ENCODE peak calls at places on chromosomes 6 and 20, in ten cellular contexts. L is WERI-Rb-1, K is HCT116, Z is neural progenitor cell, M is fibroblast of lung, N is DND-41, C is heart left ventricle, G is dorsolateral prefrontal cortex, V is pancreas, T is cardiac fibroblast. A is an unnamed sample.

GRCh38 chr6:151485616-151486015 is 8.2 kb upstream of the CCDC170 start:
- DNase-seq in L (no peak), K (no peak), Z (no peak), M (peak; percentile 40), N (no peak), C (no peak), G (no peak), V (no peak), T (peak; percentile 73), A (no peak)

GRCh38 chr20:4067600-4068261 is 52.4 kb upstream of the RNF24 start:
- DNase-seq in L (no peak), K (no peak), Z (no peak), M (peak; percentile 87), N (no peak), C (no peak), G (no peak), V (no peak), T (peak; percentile 91), A (peak; percentile 65)

GRCh38 chr6:20334334-20334733 is 67.3 kb upstream of the E2F3 start:
- DNase-seq in L (no peak), K (no peak), Z (no peak), M (no peak), N (no peak), C (peak; percentile 20), G (no peak), V (no peak), T (no peak), A (no peak)

GRCh38 chr6:169976301-169977081 is 225.1 kb downstream of the ERMARD start:
- DNase-seq in L (no peak), K (no peak), Z (no peak), M (no peak), N (no peak), C (no peak), G (no peak), V (peak; percentile 41), T (no peak), A (no peak)

GRCh38 chr20:33010133-33010504 is 2.6 kb downstream of the BPIFB2 start:
- DNase-seq in L (no peak), K (no peak), Z (no peak), M (no peak), N (no peak), C (no peak), G (no peak), V (no peak), T (no peak), A (no peak)

GRCh38 chr20:9392892-9393857 is 121.2 kb upstream of the LAMP5 start:
- DNase-seq in L (peak; percentile 64), K (peak; percentile 41), Z (peak; percentile 82), M (peak; percentile 61), N (peak; percentile 22), C (peak; percentile 69), G (peak; percentile 23), V (peak; percentile 62), T (peak; percentile 72), A (peak; percentile 81)

GRCh38 chr20:50191566-50192363 is 1.1 kb downstream of the CEBPB start:
- DNase-seq in L (peak; percentile 51), K (no peak), Z (peak; percentile 84), M (peak; percentile 60), N (peak; percentile 71), C (peak; percentile 51), G (no peak), V (peak; percentile 83), T (peak; percentile 39), A (peak; percentile 58)

GRCh38 chr6:39599341-39599740 is 125.9 kb downstream of the KIF6 start:
- DNase-seq in L (no peak), K (no peak), Z (no peak), M (no peak), N (no peak), C (no peak), G (no peak), V (no peak), T (no peak), A (no peak)

GRCh38 chr20:5734559-5735137 is 15.6 kb upstream of the SHLD1 start:
- DNase-seq in L (no peak), K (no peak), Z (no peak), M (peak; percentile 15), N (no peak), C (no peak), G (no peak), V (no peak), T (peak; percentile 29), A (no peak)

GRCh38 chr6:161257778-161258457 is 15.9 kb downstream of the AGPAT4 start:
- DNase-seq in L (no peak), K (no peak), Z (no peak), M (peak; percentile 99), N (no peak), C (peak; percentile 26), G (no peak), V (no peak), T (peak; percentile 91), A (peak; percentile 90)

GRCh38 chr6:40545954-40546353 is 41.2 kb downstream of the LRFN2 start:
- DNase-seq in L (no peak), K (no peak), Z (peak; percentile 87), M (no peak), N (no peak), C (no peak), G (no peak), V (no peak), T (no peak), A (no peak)

GRCh38 chr6:152364846-152365245 is 272.3 kb downstream of the SYNE1 start:
- DNase-seq in L (no peak), K (no peak), Z (no peak), M (no peak), N (no peak), C (no peak), G (no peak), V (no peak), T (no peak), A (no peak)

GRCh38 chr6:163826668-163827067 is 412.1 kb downstream of the QKI start:
- DNase-seq in L (no peak), K (no peak), Z (no peak), M (no peak), N (no peak), C (no peak), G (no peak), V (no peak), T (no peak), A (no peak)

GRCh38 chr6:170438402-170438753 is 114.7 kb downstream of the PSMB1 start:
- DNase-seq in L (peak; percentile 99), K (peak; percentile 12), Z (peak; percentile 96), M (peak; percentile 100), N (no peak), C (peak; percentile 67), G (peak; percentile 60), V (peak; percentile 87), T (peak; percentile 99), A (peak; percentile 99)

GRCh38 chr6:17580518-17581048 is 19.5 kb upstream of the FAM8A1 start:
- DNase-seq in L (peak; percentile 51), K (no peak), Z (no peak), M (peak; percentile 55), N (no peak), C (no peak), G (no peak), V (peak; percentile 71), T (peak; percentile 40), A (peak; percentile 42)

DNA sequence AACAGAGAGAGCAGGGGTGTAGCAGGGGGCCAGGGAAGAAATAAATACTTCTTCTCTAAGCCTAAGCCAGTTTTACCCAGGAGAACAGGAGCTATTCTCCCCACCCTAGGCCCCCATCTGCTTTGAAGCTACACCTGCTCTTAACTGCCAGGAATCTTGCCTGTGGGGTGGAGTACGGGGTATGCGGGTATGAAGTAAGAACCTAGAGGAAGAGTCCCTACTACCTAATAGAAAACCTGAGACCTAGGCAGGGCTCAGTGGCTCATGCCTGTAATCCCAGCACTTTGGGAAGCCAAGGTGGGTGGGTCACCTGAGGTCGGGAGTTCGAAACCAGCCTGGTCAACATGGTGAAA is 1.6 kb downstream of the SLC29A1 start:
- DNase-seq in L (no peak), K (no peak), Z (no peak), M (no peak), N (no peak), C (no peak), G (no peak), V (no peak), T (no peak), A (no peak)
- H3K4me3 ChIP-seq in L (no peak overlapping the region), K (peak overlapping the region; percentile 74), Z (peak overlapping the region; percentile 57), M (no peak overlapping the region), N (no peak overlapping the region), C (peak overlapping the region; percentile 63), G (no peak overlapping the region), V (no peak overlapping the region), T (no peak overlapping the region), A (no peak overlapping the region)

DNA sequence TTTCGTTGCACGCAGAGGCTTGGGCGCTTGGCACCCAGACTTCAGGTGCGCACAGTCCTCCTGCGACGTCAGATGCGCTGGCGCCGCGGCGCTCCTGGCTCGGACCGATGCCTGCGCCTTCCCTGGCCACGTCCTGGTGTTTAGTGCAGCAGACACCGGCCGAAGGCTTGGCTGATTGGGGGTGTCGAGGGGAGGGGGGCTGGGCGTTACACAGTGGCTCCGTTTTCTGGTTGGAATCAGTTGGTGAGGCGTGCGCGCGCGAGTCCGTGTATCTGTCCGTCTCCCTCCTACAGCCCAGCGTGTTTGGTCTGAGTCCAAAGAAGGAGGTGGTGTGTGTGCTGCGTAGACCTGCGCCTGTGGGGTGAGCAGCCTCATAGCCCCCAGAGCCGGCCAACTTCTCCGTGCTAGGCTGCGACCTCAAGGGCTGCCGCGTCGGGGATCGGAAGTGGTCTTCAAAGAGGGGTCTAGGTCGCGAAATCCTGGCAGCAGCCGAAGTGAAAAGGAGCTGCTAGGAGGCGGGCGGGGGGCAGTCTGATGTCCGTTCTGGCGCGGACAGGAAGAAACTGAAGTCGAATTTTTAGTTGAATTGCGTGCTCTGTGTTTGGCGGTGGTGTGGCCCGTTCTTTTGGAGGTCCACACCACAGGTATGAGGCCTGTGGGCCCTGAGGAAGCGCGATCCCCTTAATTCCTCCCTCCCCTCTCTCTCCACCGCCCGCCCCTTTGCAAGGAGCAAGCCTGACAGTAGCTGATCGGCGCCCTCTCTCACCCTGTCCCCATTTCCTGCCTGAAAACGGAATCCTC is 1.6 kb downstream of the SYNDIG1 start:
- DNase-seq in L (peak; percentile 67), K (no peak), Z (peak; percentile 51), M (no peak), N (no peak), C (no peak), G (no peak), V (no peak), T (no peak), A (no peak)
- H3K4me3 ChIP-seq in L (peak overlapping the region; percentile 65), K (no peak overlapping the region), Z (peak overlapping the region; percentile 90), M (no peak overlapping the region), N (no peak overlapping the region), C (peak overlapping the region; percentile 53), G (peak overlapping the region; percentile 66), V (no peak overlapping the region), T (no peak overlapping the region), A (peak overlapping the region; percentile 53)

DNA sequence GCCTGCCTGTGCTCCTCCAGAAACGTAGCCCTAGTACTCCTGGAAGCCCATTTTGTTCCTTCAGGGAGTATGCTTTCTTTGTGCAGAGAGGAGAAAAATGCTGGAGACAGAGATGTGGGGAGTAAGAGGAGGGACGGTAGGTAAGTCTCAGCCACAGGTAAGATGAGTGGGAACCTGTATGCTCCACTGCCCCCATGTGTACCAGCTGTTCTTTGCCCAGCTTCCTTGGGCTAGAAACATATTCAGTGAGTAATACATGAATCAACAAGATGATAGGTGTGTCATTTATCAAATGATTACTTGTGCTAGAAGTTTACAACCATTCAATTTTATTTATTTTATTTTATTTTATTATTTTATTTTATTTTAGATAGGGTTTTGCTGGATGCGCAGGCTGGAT is 13.6 kb upstream of the CEP85L start:
- DNase-seq in L (no peak), K (no peak), Z (no peak), M (no peak), N (no peak), C (no peak), G (no peak), V (no peak), T (no peak), A (no peak)
- H3K4me3 ChIP-seq in L (no peak overlapping the region), K (no peak overlapping the region), Z (no peak overlapping the region), M (no peak overlapping the region), N (no peak overlapping the region), C (no peak overlapping the region), G (no peak overlapping the region), V (no peak overlapping the region), T (no peak overlapping the region), A (no peak overlapping the region)

GRCh38 chr6:32529697-32530429 is at the start of gene HLA-DRB5:
- DNase-seq in L (no peak), K (peak; percentile 1), Z (no peak), M (no peak), N (no peak), C (peak; percentile 63), G (no peak), V (peak; percentile 39), T (no peak), A (peak; percentile 16)
- H3K4me3 ChIP-seq in L (no peak within 1 kb of the TSS), K (no peak within 1 kb of the TSS), Z (no peak within 1 kb of the TSS), M (no peak within 1 kb of the TSS), N (no peak within 1 kb of the TSS), C (peak within 1 kb of the TSS; percentile 29), G (no peak within 1 kb of the TSS), V (no peak within 1 kb of the TSS), T (no peak within 1 kb of the TSS), A (no peak within 1 kb of the TSS)